ENCODE peak calls at places on chromosomes 6 and 20, in eight cellular contexts. K is left ventricle myocardium inferior; U is uterus; Z is right lobe of liver; M is left lung; Y is right atrium auricular region; Q is CD4-positive, alpha-beta memory T cell; B is tibial artery. I is an unnamed sample.
A peak's percentile ranks its signal among the peaks of the same experiment; 100 is the strongest.

GRCh38 chr6:114712129-114712662 is 369.4 kb upstream of the HS3ST5 start:
- DNase-seq in K (no peak), Y (no peak), U (no peak), M (no peak), Q (no peak), Z (no peak), B (no peak), I (no peak)

GRCh38 chr6:125004198-125004597 is 42.0 kb downstream of the RNF217 start:
- DNase-seq in Q (no peak), M (no peak), B (no peak), U (no peak), K (peak; percentile 25), Y (no peak), Z (no peak), I (no peak)

GRCh38 chr6:43436577-43437282 is 9.4 kb downstream of the ABCC10 start:
- DNase-seq in Z (peak; percentile 59), K (no peak), Y (no peak), B (no peak), M (no peak), Q (no peak), U (no peak), I (peak; percentile 77)

GRCh38 chr6:38482466-38482865 is 157.3 kb downstream of the BTBD9 start:
- DNase-seq in Z (no peak), Q (no peak), U (no peak), Y (no peak), M (no peak), B (no peak), K (no peak), I (no peak)

GRCh38 chr6:135382182-135382628 is 115.3 kb downstream of the AHI1 start:
- DNase-seq in M (no peak), B (no peak), Y (no peak), Q (no peak), U (no peak), K (no peak), Z (no peak), I (no peak)

GRCh38 chr6:35181313-35181932 is 32.3 kb upstream of the SCUBE3 start:
- DNase-seq in K (no peak), M (no peak), Z (no peak), Q (no peak), Y (no peak), U (no peak), B (peak; percentile 68), I (peak; percentile 61)

GRCh38 chr6:156780117-156780641 is 3.0 kb downstream of the ARID1B start:
- DNase-seq in M (no peak), U (no peak), Y (no peak), K (no peak), Z (no peak), Q (peak; percentile 70), B (peak; percentile 64), I (peak; percentile 84)

GRCh38 chr6:41335943-41336342 is 535 bp downstream of the NCR2 start:
- DNase-seq in B (no peak), K (no peak), Q (no peak), Z (no peak), U (no peak), M (no peak), Y (no peak), I (no peak)

GRCh38 chr20:17700637-17701036 is 871 bp downstream of the BANF2 start:
- DNase-seq in Q (no peak), K (no peak), U (no peak), B (no peak), Y (no peak), Z (no peak), M (no peak), I (no peak)

GRCh38 chr6:90355965-90356364 is 59.3 kb upstream of the BACH2 start:
- DNase-seq in K (no peak), U (no peak), Z (peak; percentile 47), M (peak; percentile 28), B (no peak), Q (no peak), Y (no peak), I (no peak)

GRCh38 chr20:19483309-19483708 is 270.9 kb downstream of the SLC24A3 start:
- DNase-seq in Y (no peak), U (no peak), Z (no peak), Q (no peak), B (no peak), M (no peak), K (no peak), I (no peak)

GRCh38 chr6:126873351-126873750 is 245.1 kb upstream of the RSPO3 start:
- DNase-seq in M (no peak), Z (no peak), Q (no peak), Y (no peak), K (no peak), B (no peak), U (no peak), I (no peak)

GRCh38 chr6:2684059-2684749 is 66.5 kb downstream of the MYLK4 start:
- DNase-seq in U (no peak), Y (no peak), Q (no peak), M (no peak), Z (no peak), K (no peak), B (no peak), I (peak; percentile 95)

GRCh38 chr6:139653136-139653535 is 278.7 kb upstream of the CITED2 start:
- DNase-seq in U (no peak), B (no peak), Z (no peak), K (no peak), Y (no peak), Q (no peak), M (no peak), I (no peak)

GRCh38 chr6:106972500-106972899 is 2.0 kb downstream of the CD24 start:
- DNase-seq in K (no peak), Y (no peak), Q (no peak), M (no peak), B (no peak), U (no peak), Z (no peak), I (peak; percentile 19)

GRCh38 chr6:168286116-168286515 is 33.5 kb downstream of the DACT2 start:
- DNase-seq in Q (no peak), Z (no peak), B (no peak), U (no peak), Y (no peak), K (no peak), M (no peak), I (no peak)

GRCh38 chr20:11870411-11870810 is 47.3 kb upstream of the BTBD3 start:
- DNase-seq in K (no peak), Y (no peak), Q (no peak), U (no peak), Z (no peak), M (no peak), B (no peak), I (no peak)

GRCh38 chr6:44438827-44439226 is 51.3 kb downstream of the CDC5L start:
- DNase-seq in Y (no peak), B (no peak), K (no peak), Q (no peak), M (no peak), Z (no peak), U (no peak), I (no peak)

GRCh38 chr20:26208296-26209091 is 511.8 kb upstream of the ZNF337 start:
- DNase-seq in Y (no peak), Q (peak; percentile 45), K (no peak), Z (peak; percentile 18), U (no peak), B (no peak), M (peak; percentile 83), I (no peak)

GRCh38 chr20:62210496-62210855 is 9.6 kb downstream of the HRH3 start:
- DNase-seq in U (no peak), B (no peak), M (peak; percentile 61), K (no peak), Z (no peak), Y (no peak), Q (no peak), I (no peak)

DNA sequence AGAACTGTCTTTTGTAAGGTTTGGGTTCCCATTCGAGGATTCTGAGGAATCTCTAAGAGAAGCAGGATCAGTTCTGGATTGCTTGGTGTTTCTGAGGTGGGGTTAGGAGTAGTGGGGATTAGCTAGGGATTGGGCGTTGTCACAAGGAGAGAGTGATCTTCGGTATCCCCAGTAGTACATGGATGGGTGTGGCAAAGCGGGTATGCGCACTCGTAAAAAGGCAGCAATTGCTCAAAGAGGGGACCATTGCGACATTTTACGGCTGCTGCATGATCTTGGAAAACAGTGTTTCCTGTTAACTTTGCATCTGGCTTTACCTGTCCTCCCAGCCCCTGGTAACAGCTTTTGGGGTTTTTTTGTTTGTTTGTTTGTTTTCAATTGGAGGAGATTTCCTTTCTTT is 9.7 kb upstream of the ZSCAN9 start:
- DNase-seq in B (no peak), U (no peak), Y (no peak), M (no peak), K (no peak), Q (no peak), Z (no peak), I (no peak)
- H3K27me3 ChIP-seq in B (no peaks in the 10 kb centered on the region), U (peaks cover 4% of the 10 kb centered on the region), Y (peaks cover 26% of the 10 kb centered on the region), M (peaks cover 72% of the 10 kb centered on the region), K (peaks cover 64% of the 10 kb centered on the region), Q (peaks cover 34% of the 10 kb centered on the region), Z (peaks cover 22% of the 10 kb centered on the region), I (no peaks in the 10 kb centered on the region)

GRCh38 chr20:51768759-51769517 is 748 bp upstream of the ATP9A start:
- DNase-seq in U (no peak), B (no peak), K (no peak), Y (no peak), Z (no peak), Q (no peak), M (no peak), I (no peak)
- H3K4me3 ChIP-seq in U (no peak overlapping the region), B (peak overlapping the region; percentile 47), K (peak overlapping the region; percentile 49), Y (peak overlapping the region; percentile 31), Z (no peak overlapping the region), Q (no peak overlapping the region), M (no peak overlapping the region), I (no peak overlapping the region)

DNA sequence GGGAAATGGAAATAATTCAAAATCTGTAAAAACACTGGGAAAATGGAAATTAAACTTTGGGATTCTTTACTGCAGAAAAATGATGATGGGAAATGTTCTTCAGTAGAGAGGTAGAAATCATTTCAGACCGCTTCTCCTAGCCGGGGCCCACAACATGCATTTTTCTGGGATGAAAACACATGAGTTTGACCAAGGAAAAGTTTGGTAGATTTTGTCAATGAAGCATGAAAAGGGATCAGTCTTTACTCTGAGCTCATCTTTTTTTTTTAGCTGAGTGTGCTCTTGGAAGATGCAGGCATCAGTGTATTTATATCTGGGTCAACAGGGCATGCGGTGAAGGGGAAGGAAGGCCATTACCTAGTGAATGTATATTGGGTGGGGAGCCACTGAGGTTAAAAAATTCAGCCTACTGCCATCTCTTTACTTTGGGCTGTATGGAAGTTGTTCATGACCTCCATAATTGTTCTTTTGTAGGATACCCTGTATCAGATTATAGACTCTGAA is 36.8 kb downstream of the PLCB1 start:
- DNase-seq in U (no peak), Q (no peak), B (no peak), Y (no peak), K (no peak), Z (no peak), M (no peak), I (no peak)
- H3K27me3 ChIP-seq in U (no peaks in the 10 kb centered on the region), Q (no peaks in the 10 kb centered on the region), B (no peaks in the 10 kb centered on the region), Y (no peaks in the 10 kb centered on the region), K (no peaks in the 10 kb centered on the region), Z (no peaks in the 10 kb centered on the region), M (no peaks in the 10 kb centered on the region), I (peaks cover 54% of the 10 kb centered on the region)

DNA sequence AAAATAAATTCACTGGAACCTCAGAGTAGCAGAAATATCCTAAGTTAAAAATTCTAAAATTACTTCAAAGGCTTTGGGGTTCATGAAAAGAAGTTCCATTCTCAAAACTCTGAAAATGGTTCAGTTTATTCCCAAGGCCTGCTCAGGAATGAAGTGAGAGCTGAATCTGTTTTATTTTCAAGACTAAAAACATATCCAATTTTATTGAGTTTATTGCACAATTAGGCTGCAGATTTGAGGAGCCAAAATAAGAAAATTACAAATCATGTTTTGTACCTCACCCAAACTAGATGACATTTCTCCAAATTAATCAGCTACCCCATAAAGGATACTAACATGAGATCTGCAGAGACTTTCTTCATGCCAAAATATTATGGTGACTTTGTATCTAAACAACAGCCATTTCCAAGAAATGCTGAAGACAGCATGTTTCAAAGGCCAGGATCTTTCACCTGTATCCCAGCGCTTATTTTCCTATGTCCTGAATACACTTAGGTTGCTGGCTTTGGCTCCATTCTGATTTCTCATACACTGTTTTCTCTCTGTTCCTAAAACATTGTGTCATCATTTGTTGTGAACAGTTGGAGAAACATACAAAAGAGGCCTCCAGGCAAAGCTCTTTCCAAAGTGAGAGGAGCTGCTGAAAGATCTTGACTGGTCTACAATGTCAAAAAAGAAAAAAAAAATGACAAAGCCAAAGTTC is 85.7 kb upstream of the F13A1 start:
- DNase-seq in Q (no peak), M (no peak), B (no peak), Y (no peak), Z (no peak), K (no peak), U (no peak), I (no peak)
- H3K4me3 ChIP-seq in Q (no peak overlapping the region), M (no peak overlapping the region), B (no peak overlapping the region), Y (no peak overlapping the region), Z (no peak overlapping the region), K (no peak overlapping the region), U (no peak overlapping the region), I (no peak overlapping the region)